ENCODE peak calls at places on chromosomes 3 and 15, in four cellular contexts. E, D, K and R are unnamed samples.

GRCh38 chr3:159796744-159797143 is 191.9 kb upstream of the IL12A start:
- DNase-seq in E (no peak), D (peak), K (no peak), R (no peak)

GRCh38 chr3:150286390-150287147 is 121.5 kb upstream of the TSC22D2 start:
- DNase-seq in E (no peak), D (peak), K (no peak), R (no peak)

GRCh38 chr3:3200632-3201212 is 21.2 kb upstream of the CRBN start:
- DNase-seq in E (peak), D (peak), K (no peak), R (no peak)

GRCh38 chr15:70569139-70569717 is 194.1 kb downstream of the UACA start:
- DNase-seq in E (no peak), D (peak), K (no peak), R (no peak)

GRCh38 chr15:50943623-50944022 is 35.1 kb downstream of the AP4E1 start:
- DNase-seq in E (no peak), D (peak), K (no peak), R (no peak)

GRCh38 chr3:16132926-16133325 is 41.6 kb upstream of the GALNT15 start:
- DNase-seq in E (no peak), D (peak), K (no peak), R (no peak)

GRCh38 chr15:70524470-70524869 is 238.9 kb downstream of the UACA start:
- DNase-seq in E (no peak), D (no peak), K (no peak), R (no peak)

GRCh38 chr3:88141458-88142083 is 8.2 kb upstream of the C3orf38 start:
- DNase-seq in E (no peak), D (peak), K (no peak), R (no peak)

GRCh38 chr15:81483496-81483895 is 109.5 kb upstream of the TMC3 start:
- DNase-seq in E (no peak), D (no peak), K (no peak), R (no peak)

GRCh38 chr3:33722186-33722585 is 4.1 kb upstream of the CLASP2 start:
- DNase-seq in E (no peak), D (no peak), K (no peak), R (no peak)

GRCh38 chr3:42117175-42118008 is 26.2 kb downstream of the TRAK1 start:
- DNase-seq in E (no peak), D (peak), K (no peak), R (no peak)

GRCh38 chr3:141914311-141914710 is 37.9 kb downstream of the ATP1B3 start:
- DNase-seq in E (no peak), D (no peak), K (no peak), R (no peak)

GRCh38 chr15:33292718-33293307 is 18.0 kb upstream of the RYR3 start:
- DNase-seq in E (peak), D (peak), K (no peak), R (no peak)

GRCh38 chr3:110243081-110243480 is 828.5 kb upstream of the NECTIN3 start:
- DNase-seq in E (no peak), D (peak), K (no peak), R (no peak)

GRCh38 chr15:66594836-66595235 is 29.0 kb upstream of the LCTL start:
- DNase-seq in E (no peak), D (no peak), K (no peak), R (no peak)

GRCh38 chr15:70270752-70271111 is 173.0 kb upstream of the TLE3 start:
- DNase-seq in E (no peak), D (no peak), K (no peak), R (no peak)

GRCh38 chr3:55852326-55852725 is 365.2 kb upstream of the WNT5A start:
- DNase-seq in E (no peak), D (no peak), K (no peak), R (no peak)

GRCh38 chr15:22979699-22980188 is 424 bp downstream of the CYFIP1 start:
- DNase-seq in E (peak), D (peak), K (no peak), R (no peak)

GRCh38 chr15:66422347-66422746 is 35.6 kb downstream of the MAP2K1 start:
- DNase-seq in E (no peak), D (no peak), K (no peak), R (no peak)

GRCh38 chr15:93055211-93055763 is 33.7 kb downstream of the RGMA start:
- DNase-seq in E (no peak), D (no peak), K (no peak), R (no peak)

GRCh38 chr3:196985298-196985697 is 16.7 kb upstream of the PIGZ start:
- DNase-seq in E (no peak), D (no peak), K (no peak), R (peak)

GRCh38 chr3:178482981-178483380 is 53.3 kb upstream of the KCNMB2 start:
- DNase-seq in E (no peak), D (no peak), K (no peak), R (no peak)

GRCh38 chr3:46124216-46125143 is 83.6 kb downstream of the CCR1 start:
- DNase-seq in E (no peak), D (peak), K (no peak), R (no peak)

GRCh38 chr3:60610441-60611112 is 640.7 kb downstream of the FHIT start:
- DNase-seq in E (no peak), D (peak), K (no peak), R (no peak)

GRCh38 chr3:126730376-126730775 is 26.3 kb downstream of the CHCHD6 start:
- DNase-seq in E (no peak), D (no peak), K (no peak), R (no peak)

GRCh38 chr15:66231421-66232266 is 21.9 kb downstream of the MEGF11 start:
- DNase-seq in E (no peak), D (peak), K (no peak), R (no peak)

GRCh38 chr3:10568549-10568948 is 63.2 kb upstream of the ATP2B2 start:
- DNase-seq in E (no peak), D (no peak), K (no peak), R (no peak)

GRCh38 chr15:67741313-67741712 is 84.0 kb upstream of the SKOR1 start:
- DNase-seq in E (no peak), D (no peak), K (no peak), R (no peak)

GRCh38 chr15:44490628-44491027 is 46.3 kb upstream of the EIF3J start:
- DNase-seq in E (no peak), D (peak), K (no peak), R (no peak)

GRCh38 chr15:74422723-74423442 is 10.9 kb downstream of the SEMA7A start:
- DNase-seq in E (peak), D (peak), K (no peak), R (no peak)

GRCh38 chr15:40420071-40420713 is 14.6 kb downstream of the IVD start:
- DNase-seq in E (no peak), D (no peak), K (no peak), R (no peak)

GRCh38 chr3:59818033-59818936 is 768.5 kb upstream of the CFAP20DC start:
- DNase-seq in E (no peak), D (peak), K (no peak), R (peak)

GRCh38 chr3:152047465-152047864 is 174.0 kb downstream of the SUCNR1 start:
- DNase-seq in E (no peak), D (peak), K (no peak), R (no peak)

GRCh38 chr3:49244589-49245205 is 32.3 kb downstream of the C3orf62 start:
- DNase-seq in E (no peak), D (no peak), K (no peak), R (no peak)

GRCh38 chr3:195352895-195353488 is 82.0 kb upstream of the XXYLT1 start:
- DNase-seq in E (no peak), D (peak), K (no peak), R (no peak)

GRCh38 chr3:105362021-105362665 is 4.6 kb upstream of the ALCAM start:
- DNase-seq in E (no peak), D (peak), K (no peak), R (no peak)

GRCh38 chr3:173538410-173538809 is 140.9 kb downstream of the NLGN1 start:
- DNase-seq in E (no peak), D (no peak), K (no peak), R (no peak)

GRCh38 chr3:48599509-48600285 is 4.6 kb upstream of the COL7A1 start:
- DNase-seq in E (no peak), D (no peak), K (no peak), R (no peak)

GRCh38 chr15:90960316-90961091 is 5.8 kb downstream of the RCCD1 start:
- DNase-seq in E (no peak), D (no peak), K (no peak), R (no peak)